ENCODE peak calls at places on chromosomes 1 and 21, in ten cellular contexts. C, I, L, D, U, A, H, W, M and G are unnamed samples.
A peak's percentile ranks its signal among the peaks of the same experiment; 100 is the strongest.

GRCh38 chr1:164051791-164052190 is 507.2 kb upstream of the PBX1 start:
- DNase-seq in L (no peak), W (no peak), A (no peak), C (no peak), I (no peak), D (no peak), H (no peak), U (no peak), M (no peak), G (no peak)

GRCh38 chr1:24742090-24742938 is 2.9 kb upstream of the CLIC4 start:
- DNase-seq in M (no peak), H (no peak), U (peak; percentile 34), W (no peak), L (peak; percentile 70), I (no peak), A (peak; percentile 82), C (no peak), D (no peak), G (no peak)

GRCh38 chr1:244325056-244325764 is 126.5 kb downstream of the ADSS2 start:
- DNase-seq in L (peak; percentile 33), H (no peak), M (peak; percentile 82), A (no peak), I (no peak), D (no peak), W (no peak), C (no peak), U (no peak), G (no peak)

GRCh38 chr1:223535261-223535778 is 130.2 kb downstream of the CAPN8 start:
- DNase-seq in D (no peak), I (no peak), M (no peak), L (no peak), H (no peak), U (no peak), C (no peak), W (no peak), A (no peak), G (no peak)

GRCh38 chr1:198462365-198463025 is 78.0 kb downstream of the ATP6V1G3 start:
- DNase-seq in W (no peak), H (no peak), I (no peak), A (no peak), C (no peak), U (no peak), D (no peak), M (no peak), L (peak; percentile 49), G (no peak)

GRCh38 chr1:153768316-153769126 is 6.7 kb upstream of the SLC27A3 start:
- DNase-seq in D (no peak), C (no peak), M (no peak), I (no peak), H (no peak), W (no peak), U (no peak), A (no peak), L (no peak), G (peak; percentile 68)

GRCh38 chr1:79207786-79208185 is 201.3 kb upstream of the ADGRL4 start:
- DNase-seq in D (no peak), A (no peak), L (no peak), C (no peak), W (no peak), U (no peak), I (no peak), M (no peak), H (no peak), G (no peak)

GRCh38 chr1:147547065-147547464 is 5.8 kb downstream of the BCL9 start:
- DNase-seq in D (no peak), L (no peak), C (no peak), I (no peak), A (no peak), M (no peak), H (no peak), W (no peak), U (no peak), G (no peak)

GRCh38 chr1:245085508-245086095 is 69.2 kb upstream of the KIF26B start:
- DNase-seq in A (no peak), W (no peak), D (peak; percentile 43), H (peak; percentile 78), L (peak; percentile 89), I (peak; percentile 66), C (no peak), U (no peak), M (peak; percentile 51), G (no peak)

GRCh38 chr1:20373764-20374163 is 83.1 kb downstream of the VWA5B1 start:
- DNase-seq in L (no peak), D (no peak), H (no peak), M (no peak), C (no peak), U (peak; percentile 19), I (no peak), A (no peak), W (no peak), G (no peak)

GRCh38 chr1:221556435-221556834 is 185.5 kb downstream of the DUSP10 start:
- DNase-seq in W (no peak), A (no peak), H (no peak), C (no peak), L (no peak), U (no peak), D (no peak), I (no peak), M (no peak), G (no peak)

GRCh38 chr1:27413004-27413403 is 20.6 kb downstream of the GPR3 start:
- DNase-seq in I (no peak), C (no peak), L (no peak), W (no peak), M (no peak), A (no peak), D (no peak), H (no peak), U (no peak), G (no peak)

GRCh38 chr1:50742523-50742922 is 217.5 kb downstream of the FAF1 start:
- DNase-seq in U (no peak), D (no peak), L (no peak), W (no peak), H (peak; percentile 84), C (no peak), M (no peak), A (no peak), I (no peak), G (no peak)

GRCh38 chr1:200558866-200559459 is 61.6 kb downstream of the KIF14 start:
- DNase-seq in W (no peak), I (peak; percentile 7), U (no peak), A (peak; percentile 59), C (no peak), M (peak; percentile 58), L (peak; percentile 72), H (peak; percentile 29), D (peak; percentile 51), G (no peak)

GRCh38 chr1:200896571-200897187 is 2.0 kb downstream of the INAVA start:
- DNase-seq in M (no peak), D (peak; percentile 54), C (no peak), H (peak; percentile 67), I (no peak), U (peak; percentile 85), A (peak; percentile 16), L (no peak), W (no peak), G (no peak)

GRCh38 chr1:177615251-177615650 is 354.6 kb downstream of the SEC16B start:
- DNase-seq in A (no peak), D (no peak), I (no peak), C (no peak), W (no peak), M (no peak), H (no peak), L (no peak), U (no peak), G (no peak)

GRCh38 chr1:6131561-6131960 is 48.6 kb downstream of the CHD5 start:
- DNase-seq in L (no peak), I (no peak), H (no peak), W (no peak), A (no peak), C (no peak), U (no peak), M (no peak), D (no peak), G (no peak)

GRCh38 chr1:109775408-109775807 is 11.7 kb upstream of the EPS8L3 start:
- DNase-seq in L (no peak), U (no peak), D (no peak), W (no peak), H (no peak), I (no peak), M (no peak), C (no peak), A (no peak), G (no peak)

DNA sequence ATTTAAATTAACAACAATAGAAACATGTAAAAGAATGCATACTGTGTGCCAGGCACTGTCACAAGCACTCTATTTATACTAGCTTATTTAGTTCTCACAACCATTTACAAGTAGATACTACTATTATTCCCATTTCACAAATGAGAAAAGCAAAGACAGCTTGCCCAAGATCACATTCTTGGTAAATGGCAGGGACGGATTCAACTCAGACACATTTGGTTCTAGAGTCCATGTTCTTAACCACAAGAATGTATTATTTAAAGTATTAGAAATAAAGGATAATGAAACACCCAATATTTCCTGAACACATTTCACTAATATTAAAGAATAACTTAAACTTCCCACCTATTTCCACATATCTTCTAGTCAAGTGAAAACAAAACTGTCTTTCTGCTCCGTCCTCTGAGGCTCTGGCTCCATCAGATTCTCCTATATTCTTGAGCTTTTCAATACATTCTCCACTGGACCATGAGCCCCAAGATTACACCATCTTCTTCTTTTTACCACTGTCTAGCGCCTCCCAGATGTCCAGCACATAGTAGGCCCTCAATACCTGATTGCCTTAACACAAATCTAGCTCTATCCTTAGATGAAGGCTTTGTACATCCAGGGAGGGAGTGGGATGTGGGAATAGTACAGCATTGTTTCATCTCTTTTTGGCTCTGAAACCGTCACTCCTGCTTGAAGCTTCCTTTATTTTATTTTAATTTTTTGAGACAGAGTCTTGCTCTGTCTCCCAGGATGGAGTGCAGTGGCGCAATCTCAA is 29.3 kb downstream of the SOD1 start:
- DNase-seq in A (no peak), U (no peak), M (no peak), L (no peak), W (no peak), D (no peak), H (no peak), I (no peak), C (no peak), G (no peak)
- H3K4me3 ChIP-seq in A (no peak overlapping the region), U (no peak overlapping the region), M (no peak overlapping the region), L (no peak overlapping the region), W (no peak overlapping the region), D (no peak overlapping the region), H (no peak overlapping the region), I (no peak overlapping the region), C (no peak overlapping the region), G (no peak overlapping the region)

GRCh38 chr21:38669186-38669585 is 136.5 kb upstream of the ETS2 start:
- DNase-seq in H (no peak), M (peak; percentile 23), C (no peak), U (no peak), A (peak; percentile 60), W (no peak), D (no peak), I (no peak), L (peak; percentile 59), G (peak; percentile 4)
- TF ChIP-seq CTCF in H (peak; percentile 72), M (peak; percentile 19), C (peak; percentile 31), U (peak; percentile 41), A (peak; percentile 58), W (no peak), D (peak; percentile 57), I (peak; percentile 61), L (peak; percentile 65), G (peak; percentile 65)

GRCh38 chr1:9376430-9376829 is 83.7 kb downstream of the SPSB1 start:
- DNase-seq in M (no peak), D (no peak), I (no peak), W (peak; percentile 51), U (no peak), H (no peak), C (peak; percentile 56), L (no peak), A (no peak), G (no peak)
- H3K4me3 ChIP-seq in M (no peak overlapping the region), D (no peak overlapping the region), I (no peak overlapping the region), W (no peak overlapping the region), U (no peak overlapping the region), H (no peak overlapping the region), C (peak overlapping the region; percentile 1), L (no peak overlapping the region), A (no peak overlapping the region), G (no peak overlapping the region)

GRCh38 chr1:17102232-17102631 is 17.0 kb downstream of the PADI2 start:
- DNase-seq in C (no peak), L (no peak), W (no peak), H (no peak), U (no peak), D (no peak), M (no peak), A (no peak), I (no peak), G (no peak)
- TF ChIP-seq CTCF in C (no peak), L (no peak), W (no peak), H (no peak), U (no peak), D (no peak), M (no peak), A (no peak), I (no peak), G (no peak)